ENCODE peak calls at places on chromosomes 13 and 19, in four cellular contexts. J is lower leg skin, L is SK-MEL-5, O is left colon. G is an unnamed sample.

GRCh38 chr13:102231486-102231885 is 170.4 kb downstream of the FGF14 start:
- DNase-seq in J (no peak), L (no peak), O (no peak), G (no peak)

GRCh38 chr19:11190501-11190900 is 6.8 kb downstream of the KANK2 start:
- DNase-seq in J (no peak), L (no peak), O (no peak), G (no peak)

GRCh38 chr19:5000120-5000611 is 31.3 kb downstream of the KDM4B start:
- DNase-seq in J (no peak), L (no peak), O (no peak), G (no peak)

GRCh38 chr13:38824342-38824741 is 137.5 kb downstream of the FREM2 start:
- DNase-seq in J (no peak), L (no peak), O (no peak), G (no peak)

GRCh38 chr19:10112895-10113591 is 1.6 kb downstream of the P2RY11 start:
- DNase-seq in J (no peak), L (peak), O (peak), G (peak)

GRCh38 chr13:94416454-94417080 is 62.9 kb downstream of the DCT start:
- DNase-seq in J (no peak), L (peak), O (no peak), G (no peak)

GRCh38 chr13:43110036-43110435 is 86.7 kb downstream of the DNAJC15 start:
- DNase-seq in J (no peak), L (no peak), O (no peak), G (no peak)

GRCh38 chr19:18292810-18293641 is 11.6 kb upstream of the JUND start:
- DNase-seq in J (peak), L (peak), O (peak), G (no peak)

GRCh38 chr19:50978772-50979390 is 4.8 kb downstream of the KLK7 start:
- DNase-seq in J (no peak), L (no peak), O (no peak), G (no peak)

GRCh38 chr13:24511019-24511823 is 1.4 kb downstream of the PARP4 start:
- DNase-seq in J (no peak), L (peak), O (peak), G (no peak)

GRCh38 chr13:113646376-113646775 is 11.6 kb downstream of the ATP4B start:
- DNase-seq in J (no peak), L (no peak), O (peak), G (no peak)

GRCh38 chr13:52195052-52195837 is 35.8 kb upstream of the NEK3 start:
- DNase-seq in J (peak), L (no peak), O (peak), G (peak)

GRCh38 chr13:94322925-94323324 is 156.6 kb downstream of the DCT start:
- DNase-seq in J (no peak), L (no peak), O (no peak), G (no peak)

GRCh38 chr13:109809216-109809890 is 23.0 kb upstream of the IRS2 start:
- DNase-seq in J (no peak), L (no peak), O (no peak), G (no peak)

GRCh38 chr13:40597735-40598365 is 68.6 kb downstream of the FOXO1 start:
- DNase-seq in J (peak), L (no peak), O (no peak), G (no peak)

GRCh38 chr13:92224052-92224821 is 825.8 kb downstream of the GPC5 start:
- DNase-seq in J (peak), L (no peak), O (no peak), G (no peak)

GRCh38 chr19:1205114-1206062 is at the start of gene STK11:
- DNase-seq in J (peak), L (peak), O (peak), G (peak)

GRCh38 chr19:38517321-38517720 is 83.8 kb downstream of the RYR1 start:
- DNase-seq in J (no peak), L (no peak), O (no peak), G (no peak)

GRCh38 chr19:47094557-47095517 is 18.7 kb downstream of the ZC3H4 start:
- DNase-seq in J (no peak), L (peak), O (peak), G (no peak)

GRCh38 chr19:9523885-9524474 is 14.5 kb downstream of the ZNF426 start:
- DNase-seq in J (no peak), L (no peak), O (no peak), G (no peak)

GRCh38 chr13:77002590-77003190 is 10.8 kb downstream of the CLN5 start:
- DNase-seq in J (no peak), L (peak), O (no peak), G (no peak)

GRCh38 chr13:113846639-113847318 is 17.1 kb downstream of the GAS6 start:
- DNase-seq in J (no peak), L (no peak), O (peak), G (no peak)

GRCh38 chr13:29909975-29910674 is 59.7 kb upstream of the UBL3 start:
- DNase-seq in J (peak), L (peak), O (no peak), G (no peak)

GRCh38 chr19:28727133-28727834 is 485.7 kb downstream of the UQCRFS1 start:
- DNase-seq in J (no peak), L (no peak), O (no peak), G (no peak)

GRCh38 chr19:900302-901111 is 7.2 kb downstream of the RNU6-9 start:
- DNase-seq in J (no peak), L (peak), O (peak), G (peak)

GRCh38 chr19:51119675-51120074 is 5.0 kb upstream of the SIGLEC9 start:
- DNase-seq in J (no peak), L (no peak), O (no peak), G (no peak)

G was measured in effector CD8-positive, alpha-beta T cell.